ENCODE peak calls at places on chromosome 22, in five cellular contexts. One of them, this sample, is unnamed.

GRCh38 chr22:37121887-37122591 is 12.5 kb upstream of the TMPRSS6 start:
- DNase-seq in ovary: no peak
- DNase-seq in GM12878: peak
- DNase-seq in Jurkat, Clone E6-1: peak
- DNase-seq in heart right ventricle: no peak
- DNase-seq in this sample: peak

GRCh38 chr22:39994046-39994565 is 648 bp upstream of the FAM83F start:
- DNase-seq in ovary: no peak
- DNase-seq in GM12878: no peak
- DNase-seq in Jurkat, Clone E6-1: no peak
- DNase-seq in heart right ventricle: no peak
- DNase-seq in this sample: no peak

GRCh38 chr22:49568751-49569285 is 258.9 kb downstream of the BRD1 start:
- DNase-seq in ovary: peak
- DNase-seq in GM12878: no peak
- DNase-seq in Jurkat, Clone E6-1: no peak
- DNase-seq in heart right ventricle: no peak
- DNase-seq in this sample: no peak

GRCh38 chr22:21104126-21104691 is 58.5 kb downstream of the LRRC74B start:
- DNase-seq in ovary: no peak
- DNase-seq in GM12878: no peak
- DNase-seq in Jurkat, Clone E6-1: no peak
- DNase-seq in heart right ventricle: no peak
- DNase-seq in this sample: no peak

GRCh38 chr22:17199131-17199731 is 20.0 kb downstream of the ADA2 start:
- DNase-seq in ovary: no peak
- DNase-seq in GM12878: no peak
- DNase-seq in Jurkat, Clone E6-1: no peak
- DNase-seq in heart right ventricle: peak
- DNase-seq in this sample: no peak

GRCh38 chr22:43399338-43399979 is 12.4 kb upstream of the MPPED1 start:
- DNase-seq in ovary: no peak
- DNase-seq in GM12878: no peak
- DNase-seq in Jurkat, Clone E6-1: no peak
- DNase-seq in heart right ventricle: no peak
- DNase-seq in this sample: no peak

GRCh38 chr22:38461414-38462081 is 6.3 kb upstream of the KDELR3 start:
- DNase-seq in ovary: peak
- DNase-seq in GM12878: no peak
- DNase-seq in Jurkat, Clone E6-1: peak
- DNase-seq in heart right ventricle: peak
- DNase-seq in this sample: peak

GRCh38 chr22:43197271-43197941 is 10.5 kb upstream of the TTLL12 start:
- DNase-seq in ovary: no peak
- DNase-seq in GM12878: no peak
- DNase-seq in Jurkat, Clone E6-1: no peak
- DNase-seq in heart right ventricle: no peak
- DNase-seq in this sample: no peak

GRCh38 chr22:36086170-36086490 is 57.5 kb upstream of the RBFOX2 start:
- DNase-seq in ovary: no peak
- DNase-seq in GM12878: no peak
- DNase-seq in Jurkat, Clone E6-1: no peak
- DNase-seq in heart right ventricle: no peak
- DNase-seq in this sample: no peak

GRCh38 chr22:38843716-38844660 is at the start of gene NPTXR:
- DNase-seq in ovary: peak
- DNase-seq in GM12878: no peak
- DNase-seq in Jurkat, Clone E6-1: no peak
- DNase-seq in heart right ventricle: no peak
- DNase-seq in this sample: no peak

GRCh38 chr22:43901976-43902643 is 10.3 kb upstream of the PNPLA5 start:
- DNase-seq in ovary: no peak
- DNase-seq in GM12878: no peak
- DNase-seq in Jurkat, Clone E6-1: no peak
- DNase-seq in heart right ventricle: no peak
- DNase-seq in this sample: no peak

GRCh38 chr22:42683599-42684283 is 34.5 kb upstream of the CYB5R3 start:
- DNase-seq in ovary: peak
- DNase-seq in GM12878: no peak
- DNase-seq in Jurkat, Clone E6-1: no peak
- DNase-seq in heart right ventricle: peak
- DNase-seq in this sample: no peak

GRCh38 chr22:40967120-40967760 is 16.1 kb downstream of the RBX1 start:
- DNase-seq in ovary: no peak
- DNase-seq in GM12878: no peak
- DNase-seq in Jurkat, Clone E6-1: no peak
- DNase-seq in heart right ventricle: no peak
- DNase-seq in this sample: no peak

GRCh38 chr22:46450931-46451660 is 86.3 kb downstream of the CELSR1 start:
- DNase-seq in ovary: no peak
- DNase-seq in GM12878: no peak
- DNase-seq in Jurkat, Clone E6-1: no peak
- DNase-seq in heart right ventricle: no peak
- DNase-seq in this sample: no peak

GRCh38 chr22:37588540-37589215 is 8.8 kb upstream of the LGALS2 start:
- DNase-seq in ovary: no peak
- DNase-seq in GM12878: no peak
- DNase-seq in Jurkat, Clone E6-1: no peak
- DNase-seq in heart right ventricle: no peak
- DNase-seq in this sample: no peak

GRCh38 chr22:31790240-31790639 is 36.4 kb downstream of the DEPDC5 start:
- DNase-seq in ovary: no peak
- DNase-seq in GM12878: no peak
- DNase-seq in Jurkat, Clone E6-1: no peak
- DNase-seq in heart right ventricle: no peak
- DNase-seq in this sample: peak

GRCh38 chr22:47798229-47798628 is 1035.8 kb downstream of the TBC1D22A start:
- DNase-seq in ovary: no peak
- DNase-seq in GM12878: no peak
- DNase-seq in Jurkat, Clone E6-1: no peak
- DNase-seq in heart right ventricle: no peak
- DNase-seq in this sample: no peak
- H3K4me3 ChIP-seq in ovary: no peak
- H3K4me3 ChIP-seq in GM12878: no peak
- H3K4me3 ChIP-seq in Jurkat, Clone E6-1: no peak
- H3K4me3 ChIP-seq in heart right ventricle: no peak
- H3K4me3 ChIP-seq in this sample: no peak

GRCh38 chr22:26902401-26903029 is 245.1 kb downstream of the MIAT start:
- DNase-seq in ovary: no peak
- DNase-seq in GM12878: no peak
- DNase-seq in Jurkat, Clone E6-1: no peak
- DNase-seq in heart right ventricle: no peak
- DNase-seq in this sample: no peak
- H3K4me3 ChIP-seq in ovary: no peak
- H3K4me3 ChIP-seq in GM12878: no peak
- H3K4me3 ChIP-seq in Jurkat, Clone E6-1: no peak
- H3K4me3 ChIP-seq in heart right ventricle: no peak
- H3K4me3 ChIP-seq in this sample: no peak

GRCh38 chr22:30694638-30695350 is at the start of gene OSBP2:
- DNase-seq in ovary: peak
- DNase-seq in GM12878: no peak
- DNase-seq in Jurkat, Clone E6-1: no peak
- DNase-seq in heart right ventricle: peak
- DNase-seq in this sample: no peak
- H3K4me3 ChIP-seq in ovary: peak
- H3K4me3 ChIP-seq in GM12878: peak
- H3K4me3 ChIP-seq in Jurkat, Clone E6-1: peak
- H3K4me3 ChIP-seq in heart right ventricle: peak
- H3K4me3 ChIP-seq in this sample: no peak

DNA sequence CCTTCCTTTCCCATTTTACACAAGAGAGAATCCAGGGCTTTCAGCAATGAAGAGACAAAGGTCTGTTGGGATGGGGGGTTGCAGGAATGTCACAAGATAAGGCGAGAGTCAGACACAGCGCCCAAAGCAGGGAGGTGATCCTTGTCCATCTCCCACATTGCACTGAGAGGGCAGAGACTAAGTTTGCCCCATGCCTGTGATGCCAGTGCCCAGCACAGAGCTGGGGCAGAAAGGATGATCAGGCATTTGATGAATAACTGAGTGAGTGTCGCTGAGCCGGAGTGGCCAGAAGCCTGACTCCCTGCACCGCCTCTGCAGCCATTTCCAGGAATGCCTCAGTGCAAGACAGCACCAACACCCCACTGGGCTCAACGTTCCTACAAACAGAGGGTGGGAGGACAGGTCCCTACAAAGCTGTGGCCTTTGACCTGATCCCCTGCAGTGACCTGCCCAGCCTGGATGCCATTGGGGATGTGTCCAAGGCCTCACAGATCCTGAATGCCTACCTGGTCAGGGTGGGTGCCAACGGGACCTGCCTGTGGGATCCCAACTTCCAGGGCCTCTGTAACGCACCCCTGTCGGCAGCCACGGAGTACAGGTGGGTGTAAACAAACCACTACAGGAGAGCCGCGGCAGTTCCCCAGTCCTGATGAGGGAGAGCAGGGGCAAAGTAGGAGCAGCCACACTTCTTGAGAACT is 2.3 kb downstream of the UPK3A start:
- DNase-seq in ovary: no peak
- DNase-seq in GM12878: no peak
- DNase-seq in Jurkat, Clone E6-1: no peak
- DNase-seq in heart right ventricle: no peak
- DNase-seq in this sample: no peak
- H3K4me3 ChIP-seq in ovary: no peak
- H3K4me3 ChIP-seq in GM12878: no peak
- H3K4me3 ChIP-seq in Jurkat, Clone E6-1: no peak
- H3K4me3 ChIP-seq in heart right ventricle: no peak
- H3K4me3 ChIP-seq in this sample: no peak

DNA sequence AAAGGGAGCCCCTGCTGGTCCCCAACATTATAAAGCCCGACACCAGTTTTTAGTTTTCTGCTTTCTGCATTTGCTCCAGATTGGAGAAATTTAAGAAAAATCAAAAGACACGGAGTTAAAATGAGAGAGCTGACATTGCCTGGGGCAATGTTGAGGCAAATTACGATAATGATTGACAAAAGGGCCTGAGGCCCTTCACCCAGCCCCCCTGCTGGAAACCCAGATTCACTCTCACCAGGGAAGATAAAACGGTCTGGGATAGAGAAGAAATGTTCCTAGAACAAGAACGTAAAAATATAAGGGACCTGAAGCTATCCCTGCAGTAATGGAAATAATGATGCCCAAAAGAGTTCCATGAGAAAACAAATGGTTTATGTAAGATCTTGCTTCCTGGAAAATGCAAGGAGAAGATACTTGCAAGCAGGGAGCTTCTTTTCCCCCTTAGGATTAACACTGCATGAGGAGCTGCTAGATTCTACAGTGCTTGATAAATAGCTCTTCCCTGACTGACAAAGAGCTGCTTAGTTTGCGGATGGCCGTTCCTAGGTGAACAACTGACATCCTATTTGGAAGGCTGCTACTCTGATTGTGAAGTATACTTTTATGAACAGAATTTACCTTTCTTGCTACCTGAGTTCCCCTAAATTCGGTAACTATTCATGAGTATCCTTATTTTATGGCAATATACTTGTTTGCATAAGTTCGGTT is 40.6 kb upstream of the GNAZ start:
- DNase-seq in ovary: no peak
- DNase-seq in GM12878: no peak
- DNase-seq in Jurkat, Clone E6-1: no peak
- DNase-seq in heart right ventricle: no peak
- DNase-seq in this sample: no peak
- H3K4me3 ChIP-seq in ovary: no peak
- H3K4me3 ChIP-seq in GM12878: no peak
- H3K4me3 ChIP-seq in Jurkat, Clone E6-1: no peak
- H3K4me3 ChIP-seq in heart right ventricle: no peak
- H3K4me3 ChIP-seq in this sample: no peak

DNA sequence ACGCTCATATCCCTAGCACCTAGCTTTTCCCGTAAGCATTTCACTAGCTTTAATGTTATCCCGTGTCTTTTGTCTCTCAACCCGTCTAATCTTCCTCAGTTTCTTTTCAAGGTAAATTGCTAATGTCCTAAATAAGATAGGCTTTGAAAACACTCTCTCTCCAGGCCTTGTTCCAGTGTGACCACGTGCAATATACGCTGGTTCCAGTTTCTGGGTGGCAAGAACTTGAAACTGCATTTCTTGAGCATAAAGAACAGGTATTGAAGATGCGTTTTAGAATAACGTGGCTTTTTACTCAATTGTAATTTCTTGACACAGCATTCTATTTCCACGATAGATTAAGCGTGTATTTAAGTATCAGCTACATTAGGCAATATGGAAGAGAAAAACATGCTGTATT is 1.1 kb downstream of the CDC45 start:
- DNase-seq in ovary: no peak
- DNase-seq in GM12878: no peak
- DNase-seq in Jurkat, Clone E6-1: no peak
- DNase-seq in heart right ventricle: no peak
- DNase-seq in this sample: peak
- H3K4me3 ChIP-seq in ovary: no peak
- H3K4me3 ChIP-seq in GM12878: peak
- H3K4me3 ChIP-seq in Jurkat, Clone E6-1: peak
- H3K4me3 ChIP-seq in heart right ventricle: no peak
- H3K4me3 ChIP-seq in this sample: peak

GRCh38 chr22:22816171-22816514 is 71.5 kb upstream of the IGLL5 start:
- DNase-seq in ovary: no peak
- DNase-seq in GM12878: no peak
- DNase-seq in Jurkat, Clone E6-1: no peak
- DNase-seq in heart right ventricle: no peak
- DNase-seq in this sample: no peak
- H3K4me3 ChIP-seq in ovary: no peak
- H3K4me3 ChIP-seq in GM12878: no peak
- H3K4me3 ChIP-seq in Jurkat, Clone E6-1: no peak
- H3K4me3 ChIP-seq in heart right ventricle: no peak
- H3K4me3 ChIP-seq in this sample: no peak